ENCODE peak calls at places on chromosomes 6 and 20, in ten cellular contexts. A is suprapubic skin; C is HepG2; P is CD8-positive, alpha-beta T cell; U is DND-41; B is coronary artery; R is brain microvascular endothelial cell; H is H1; S is epithelial cell of esophagus; Q is fibroblast of lung. Y is an unnamed sample.

GRCh38 chr6:4672772-4673171 is 103.4 kb upstream of the CDYL start:
- DNase-seq in B (no peak), U (no peak), S (no peak), C (no peak), Q (peak; percentile 21), R (peak; percentile 13), H (no peak), P (no peak), A (no peak), Y (no peak)

GRCh38 chr6:142015011-142015410 is 117.7 kb upstream of the GJE1 start:
- DNase-seq in U (no peak), S (no peak), P (no peak), C (no peak), R (no peak), H (no peak), A (no peak), Q (no peak), B (no peak), Y (no peak)

GRCh38 chr20:12698817-12699216 is 310.0 kb upstream of the SPTLC3 start:
- DNase-seq in Q (no peak), H (no peak), B (no peak), A (no peak), S (no peak), R (no peak), C (no peak), P (no peak), U (no peak), Y (no peak)

GRCh38 chr20:23145281-23145700 is 59.2 kb upstream of the CD93 start:
- DNase-seq in H (no peak), P (no peak), A (peak; percentile 79), C (no peak), S (peak; percentile 37), U (no peak), Q (peak; percentile 91), B (peak; percentile 87), R (peak; percentile 52), Y (no peak)

GRCh38 chr6:136920216-136920857 is 1.8 kb upstream of the SLC35D3 start:
- DNase-seq in A (no peak), R (no peak), H (no peak), C (no peak), S (no peak), Q (no peak), B (no peak), P (no peak), U (peak; percentile 30), Y (no peak)

GRCh38 chr20:48760403-48760889 is 67.4 kb downstream of the PREX1 start:
- DNase-seq in C (no peak), Q (no peak), U (peak; percentile 87), S (peak; percentile 36), R (peak; percentile 35), P (peak; percentile 71), B (no peak), A (no peak), H (no peak), Y (no peak)

GRCh38 chr6:62652692-62653328 is 366.8 kb upstream of the KHDRBS2 start:
- DNase-seq in H (no peak), R (no peak), Q (peak; percentile 26), P (no peak), A (no peak), U (no peak), C (no peak), S (peak; percentile 35), B (no peak), Y (no peak)

GRCh38 chr6:100115702-100116101 is 121.7 kb upstream of the MCHR2 start:
- DNase-seq in Q (no peak), P (no peak), B (no peak), C (no peak), S (no peak), U (no peak), A (no peak), H (no peak), R (no peak), Y (no peak)

GRCh38 chr6:169076240-169076639 is 177.4 kb downstream of the THBS2 start:
- DNase-seq in P (no peak), C (no peak), A (no peak), S (no peak), H (no peak), U (no peak), R (no peak), B (no peak), Q (peak; percentile 24), Y (no peak)

GRCh38 chr6:169079650-169080049 is 174.0 kb downstream of the THBS2 start:
- DNase-seq in Q (no peak), H (no peak), S (peak; percentile 3), U (no peak), C (no peak), R (peak; percentile 59), P (no peak), A (no peak), B (no peak), Y (no peak)

GRCh38 chr6:169081264-169081663 is 172.4 kb downstream of the THBS2 start:
- DNase-seq in S (no peak), H (no peak), C (no peak), B (no peak), P (no peak), U (no peak), R (no peak), Q (no peak), A (no peak), Y (no peak)

GRCh38 chr6:169075211-169075621 is 178.4 kb downstream of the THBS2 start:
- DNase-seq in P (no peak), H (no peak), A (no peak), U (no peak), R (peak; percentile 77), C (no peak), Q (peak; percentile 98), B (no peak), S (no peak), Y (peak; percentile 71)

DNA sequence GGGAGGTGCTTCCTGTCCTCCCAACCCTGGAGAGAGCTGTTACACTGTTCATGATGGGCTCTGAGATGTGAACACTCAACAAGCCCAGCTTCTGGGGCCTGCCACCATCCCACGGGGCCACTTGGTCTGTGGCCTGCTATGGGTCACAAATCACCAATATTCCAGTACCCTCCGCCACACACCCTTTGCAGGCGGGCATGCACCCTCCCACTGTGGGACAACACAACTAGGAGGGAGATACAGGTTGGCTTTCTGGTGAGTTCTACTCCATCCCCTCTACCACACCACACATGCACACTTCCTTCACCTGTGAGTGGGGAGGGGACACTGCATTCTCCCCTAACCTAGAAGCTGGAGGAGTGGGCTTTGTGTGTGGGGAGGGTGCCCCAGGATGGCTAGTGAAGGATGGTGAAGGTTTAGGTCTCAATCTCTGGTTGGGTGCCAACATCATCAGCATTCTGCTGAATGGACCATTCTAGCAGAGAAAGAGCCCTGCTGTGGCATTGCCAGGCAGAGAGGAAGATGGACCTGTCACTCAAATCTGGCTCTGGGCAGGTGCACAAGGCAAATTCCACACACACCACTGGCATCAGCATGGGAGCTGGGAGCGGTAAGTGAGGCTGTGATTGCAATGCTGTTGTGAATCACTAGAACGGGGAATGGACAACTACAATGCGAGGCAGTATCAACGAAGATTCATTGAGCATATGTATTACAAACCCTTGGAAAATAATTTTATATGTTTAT is 175.1 kb downstream of the THBS2 start:
- DNase-seq in A (no peak), P (no peak), H (no peak), Q (no peak), S (no peak), R (no peak), C (no peak), U (no peak), B (peak; percentile 58), Y (no peak)
- H3K4me3 ChIP-seq in A (no peak overlapping the region), P (no peak overlapping the region), H (no peak overlapping the region), Q (no peak overlapping the region), S (no peak overlapping the region), R (no peak overlapping the region), C (no peak overlapping the region), U (no peak overlapping the region), B (no peak overlapping the region), Y (no peak overlapping the region)

GRCh38 chr6:41683460-41684310 is 45.4 kb downstream of the MDFI start:
- DNase-seq in C (peak; percentile 57), P (peak; percentile 75), R (peak; percentile 44), Q (peak; percentile 70), S (peak; percentile 68), U (peak; percentile 80), H (peak; percentile 91), B (peak; percentile 84), A (peak; percentile 94), Y (no peak)
- H3K4me3 ChIP-seq in C (peak overlapping the region; percentile 36), P (peak overlapping the region; percentile 35), R (peak overlapping the region; percentile 42), Q (peak overlapping the region; percentile 36), S (peak overlapping the region; percentile 27), U (no peak overlapping the region), H (peak overlapping the region; percentile 29), B (peak overlapping the region; percentile 72), A (peak overlapping the region; percentile 53), Y (peak overlapping the region; percentile 38)

DNA sequence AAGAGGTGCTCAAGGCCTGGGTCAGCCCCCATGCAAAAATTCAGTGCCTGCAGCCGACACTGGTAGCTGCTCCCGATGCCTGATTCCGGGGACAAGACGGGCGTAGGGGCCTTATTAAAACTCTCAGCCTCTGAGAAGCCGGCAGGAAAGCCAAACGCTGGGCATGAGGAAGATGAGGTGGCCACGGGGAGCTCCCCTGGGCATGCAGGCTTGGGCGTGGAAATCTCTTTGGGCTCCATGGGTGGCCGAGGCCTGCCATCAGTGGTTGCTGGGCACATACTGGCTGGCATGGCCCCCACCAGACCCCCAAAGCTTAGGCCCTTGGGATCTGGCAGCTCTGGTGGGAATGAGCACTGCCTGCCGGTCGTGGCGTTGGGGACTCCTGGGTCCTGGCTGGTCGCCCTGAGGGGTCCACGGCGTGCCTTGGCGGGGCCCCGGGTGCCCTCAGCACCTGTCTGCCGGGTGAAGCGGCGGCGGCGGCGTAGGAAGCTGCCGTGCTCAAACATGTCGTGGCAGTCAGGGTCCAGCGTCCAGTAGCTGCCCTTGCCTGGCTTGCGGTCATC is 586 bp downstream of the FOXS1 start:
- DNase-seq in R (no peak), P (no peak), C (no peak), Q (no peak), S (no peak), U (no peak), A (no peak), B (no peak), H (no peak), Y (no peak)
- H3K4me3 ChIP-seq in R (peak overlapping the region; percentile 46), P (no peak overlapping the region), C (no peak overlapping the region), Q (no peak overlapping the region), S (no peak overlapping the region), U (no peak overlapping the region), A (peak overlapping the region; percentile 15), B (peak overlapping the region; percentile 84), H (no peak overlapping the region), Y (no peak overlapping the region)

GRCh38 chr6:146857180-146857959 is 258.6 kb downstream of the ADGB start:
- DNase-seq in U (peak; percentile 56), P (peak; percentile 62), H (peak; percentile 87), B (peak; percentile 91), S (peak; percentile 77), A (peak; percentile 94), Q (peak; percentile 95), R (peak; percentile 78), C (peak; percentile 63), Y (peak; percentile 85)

GRCh38 chr6:146859795-146860495 is 261.2 kb downstream of the ADGB start:
- DNase-seq in P (no peak), B (no peak), R (no peak), S (peak; percentile 15), H (no peak), C (no peak), Q (peak; percentile 21), U (no peak), A (no peak), Y (no peak)

GRCh38 chr6:146859206-146859605 is 260.4 kb downstream of the ADGB start:
- DNase-seq in B (no peak), A (no peak), H (no peak), U (no peak), R (no peak), P (no peak), C (no peak), Q (no peak), S (no peak), Y (no peak)

GRCh38 chr6:146856296-146856695 is 257.5 kb downstream of the ADGB start:
- DNase-seq in Q (no peak), R (no peak), H (no peak), P (no peak), B (no peak), A (no peak), U (no peak), S (no peak), C (no peak), Y (no peak)

GRCh38 chr6:146857960-146858308 is 259.2 kb downstream of the ADGB start:
- DNase-seq in B (no peak), S (no peak), H (peak; percentile 51), A (no peak), R (peak; percentile 21), Q (no peak), U (no peak), P (no peak), C (no peak), Y (no peak)
- H3K4me3 ChIP-seq in B (peak overlapping the region; percentile 63), S (no peak overlapping the region), H (peak overlapping the region; percentile 23), A (peak overlapping the region; percentile 21), R (peak overlapping the region; percentile 49), Q (peak overlapping the region; percentile 43), U (no peak overlapping the region), P (peak overlapping the region; percentile 10), C (no peak overlapping the region), Y (peak overlapping the region; percentile 27)